ENCODE peak calls at places on chromosomes 4 and X, in five cellular contexts. S, K, D, E and G are unnamed samples.
A peak's percentile ranks its signal among the peaks of the same experiment; 100 is the strongest.

GRCh38 chrX:85031505-85031904 is 27.8 kb downstream of the APOOL start:
- DNase-seq in K (no peak), D (no peak), S (no peak), E (no peak), G (no peak)

GRCh38 chrX:134246282-134246681 is 9.3 kb downstream of the CCDC160 start:
- DNase-seq in D (no peak), E (no peak), S (no peak), K (no peak), G (no peak)

GRCh38 chr4:100557306-100557705 is 39.5 kb upstream of the EMCN start:
- DNase-seq in D (no peak), K (no peak), S (no peak), E (no peak), G (no peak)

GRCh38 chr4:186149872-186150271 is 41.5 kb upstream of the CYP4V2 start:
- DNase-seq in E (peak; percentile 80), K (peak; percentile 83), S (no peak), D (peak; percentile 70), G (peak; percentile 20)

GRCh38 chr4:145531791-145532190 is 50.1 kb downstream of the SMAD1 start:
- DNase-seq in E (no peak), D (no peak), S (no peak), K (no peak), G (no peak)

GRCh38 chr4:182144621-182145359 is 98.4 kb upstream of the TENM3 start:
- DNase-seq in K (no peak), S (peak; percentile 7), D (no peak), E (no peak), G (no peak)

GRCh38 chr4:121472937-121473721 is 92.3 kb upstream of the QRFPR start:
- DNase-seq in S (no peak), D (no peak), K (no peak), E (no peak), G (no peak)

GRCh38 chr4:55398461-55398860 is 2.7 kb downstream of the TMEM165 start:
- DNase-seq in D (no peak), S (no peak), E (peak; percentile 40), K (no peak), G (no peak)

GRCh38 chr4:38605794-38606586 is 58.0 kb upstream of the KLF3 start:
- DNase-seq in D (no peak), S (no peak), K (no peak), E (no peak), G (no peak)

GRCh38 chrX:8845060-8845459 is 43.9 kb upstream of the FAM9A start:
- DNase-seq in E (peak; percentile 19), D (no peak), K (no peak), S (peak; percentile 14), G (no peak)

GRCh38 chrX:120120223-120120622 is 4.5 kb upstream of the RHOXF1 start:
- DNase-seq in K (no peak), E (no peak), S (no peak), D (no peak), G (no peak)

GRCh38 chr4:3727847-3728469 is 38.2 kb upstream of the ADRA2C start:
- DNase-seq in D (no peak), S (no peak), K (no peak), E (no peak), G (no peak)

GRCh38 chr4:41410049-41410448 is 127.9 kb upstream of the LIMCH1 start:
- DNase-seq in K (no peak), S (no peak), D (no peak), E (no peak), G (no peak)

GRCh38 chrX:25020391-25021131 is 4.8 kb upstream of the ARX start:
- DNase-seq in D (no peak), E (no peak), K (no peak), S (no peak), G (no peak)

GRCh38 chr4:4427478-4427870 is 40.6 kb downstream of the NSG1 start:
- DNase-seq in E (no peak), S (no peak), D (no peak), K (no peak), G (no peak)

GRCh38 chr4:1795304-1796195 is 2.5 kb downstream of the FGFR3 start:
- DNase-seq in K (no peak), E (no peak), S (no peak), D (peak; percentile 88), G (no peak)

GRCh38 chrX:155767101-155767878 is 113.9 kb upstream of the VAMP7 start:
- DNase-seq in S (peak; percentile 59), E (peak; percentile 67), D (peak; percentile 47), K (peak; percentile 61), G (peak; percentile 12)

GRCh38 chrX:136816970-136817369 is 36.2 kb upstream of the ARHGEF6 start:
- DNase-seq in K (no peak), E (peak; percentile 26), D (no peak), S (no peak), G (no peak)

GRCh38 chr4:8365353-8365752 is 75.2 kb downstream of the ACOX3 start:
- DNase-seq in D (no peak), E (no peak), S (no peak), K (no peak), G (no peak)